ENCODE peak calls at places on chromosomes 6 and 20, in nine cellular contexts. One of them, this sample, is unnamed.

GRCh38 chr6:53608386-53608785 is 57.2 kb downstream of the KLHL31 start:
- DNase-seq in naive thymus-derived CD4-positive, alpha-beta T cell: no peak
- DNase-seq in activated CD8-positive, alpha-beta T cell treated with anti-CD3 and anti-CD28 coated beads, Interleukin-2, amount 10 ng/mL, durations not matched to agents 7 days and 5 days: no peak
- DNase-seq in M059J: no peak
- DNase-seq in nephron progenitor cell: no peak
- DNase-seq in NCI-H1417: no peak
- DNase-seq in spleen: no peak
- DNase-seq in effector CD4-positive, alpha-beta T cell: no peak
- DNase-seq in upper lobe of right lung: no peak
- DNase-seq in this sample: no peak

GRCh38 chr20:19378057-19378456 is 165.6 kb downstream of the SLC24A3 start:
- DNase-seq in naive thymus-derived CD4-positive, alpha-beta T cell: no peak
- DNase-seq in activated CD8-positive, alpha-beta T cell treated with anti-CD3 and anti-CD28 coated beads, Interleukin-2, amount 10 ng/mL, durations not matched to agents 7 days and 5 days: no peak
- DNase-seq in M059J: no peak
- DNase-seq in nephron progenitor cell: no peak
- DNase-seq in NCI-H1417: no peak
- DNase-seq in spleen: no peak
- DNase-seq in effector CD4-positive, alpha-beta T cell: no peak
- DNase-seq in upper lobe of right lung: no peak
- DNase-seq in this sample: no peak

GRCh38 chr6:36245572-36246031 is 24.3 kb upstream of the PNPLA1 start:
- DNase-seq in naive thymus-derived CD4-positive, alpha-beta T cell: no peak
- DNase-seq in activated CD8-positive, alpha-beta T cell treated with anti-CD3 and anti-CD28 coated beads, Interleukin-2, amount 10 ng/mL, durations not matched to agents 7 days and 5 days: peak
- DNase-seq in M059J: no peak
- DNase-seq in nephron progenitor cell: no peak
- DNase-seq in NCI-H1417: no peak
- DNase-seq in spleen: no peak
- DNase-seq in effector CD4-positive, alpha-beta T cell: no peak
- DNase-seq in upper lobe of right lung: no peak
- DNase-seq in this sample: no peak

GRCh38 chr6:17914651-17915050 is 72.8 kb downstream of the KIF13A start:
- DNase-seq in naive thymus-derived CD4-positive, alpha-beta T cell: no peak
- DNase-seq in activated CD8-positive, alpha-beta T cell treated with anti-CD3 and anti-CD28 coated beads, Interleukin-2, amount 10 ng/mL, durations not matched to agents 7 days and 5 days: no peak
- DNase-seq in M059J: no peak
- DNase-seq in nephron progenitor cell: no peak
- DNase-seq in NCI-H1417: no peak
- DNase-seq in spleen: no peak
- DNase-seq in effector CD4-positive, alpha-beta T cell: no peak
- DNase-seq in upper lobe of right lung: no peak
- DNase-seq in this sample: no peak

GRCh38 chr6:158066161-158066781 is 84.6 kb downstream of the SYNJ2 start:
- DNase-seq in naive thymus-derived CD4-positive, alpha-beta T cell: no peak
- DNase-seq in activated CD8-positive, alpha-beta T cell treated with anti-CD3 and anti-CD28 coated beads, Interleukin-2, amount 10 ng/mL, durations not matched to agents 7 days and 5 days: no peak
- DNase-seq in M059J: no peak
- DNase-seq in nephron progenitor cell: no peak
- DNase-seq in NCI-H1417: no peak
- DNase-seq in spleen: no peak
- DNase-seq in effector CD4-positive, alpha-beta T cell: no peak
- DNase-seq in upper lobe of right lung: peak
- DNase-seq in this sample: no peak

GRCh38 chr6:134288538-134289203 is 29.2 kb downstream of the SGK1 start:
- DNase-seq in naive thymus-derived CD4-positive, alpha-beta T cell: no peak
- DNase-seq in activated CD8-positive, alpha-beta T cell treated with anti-CD3 and anti-CD28 coated beads, Interleukin-2, amount 10 ng/mL, durations not matched to agents 7 days and 5 days: no peak
- DNase-seq in M059J: peak
- DNase-seq in nephron progenitor cell: no peak
- DNase-seq in NCI-H1417: no peak
- DNase-seq in spleen: no peak
- DNase-seq in effector CD4-positive, alpha-beta T cell: no peak
- DNase-seq in upper lobe of right lung: no peak
- DNase-seq in this sample: no peak

GRCh38 chr6:144215402-144215931 is 65.2 kb downstream of the STX11 start:
- DNase-seq in naive thymus-derived CD4-positive, alpha-beta T cell: no peak
- DNase-seq in activated CD8-positive, alpha-beta T cell treated with anti-CD3 and anti-CD28 coated beads, Interleukin-2, amount 10 ng/mL, durations not matched to agents 7 days and 5 days: peak
- DNase-seq in M059J: peak
- DNase-seq in nephron progenitor cell: no peak
- DNase-seq in NCI-H1417: no peak
- DNase-seq in spleen: peak
- DNase-seq in effector CD4-positive, alpha-beta T cell: no peak
- DNase-seq in upper lobe of right lung: peak
- DNase-seq in this sample: no peak

GRCh38 chr20:58652606-58653303 is 1.7 kb downstream of the STX16 start:
- DNase-seq in naive thymus-derived CD4-positive, alpha-beta T cell: no peak
- DNase-seq in activated CD8-positive, alpha-beta T cell treated with anti-CD3 and anti-CD28 coated beads, Interleukin-2, amount 10 ng/mL, durations not matched to agents 7 days and 5 days: peak
- DNase-seq in M059J: peak
- DNase-seq in nephron progenitor cell: no peak
- DNase-seq in NCI-H1417: peak
- DNase-seq in spleen: no peak
- DNase-seq in effector CD4-positive, alpha-beta T cell: no peak
- DNase-seq in upper lobe of right lung: no peak
- DNase-seq in this sample: no peak

GRCh38 chr6:29926795-29927427 is 15.4 kb upstream of the HLA-A start:
- DNase-seq in naive thymus-derived CD4-positive, alpha-beta T cell: peak
- DNase-seq in activated CD8-positive, alpha-beta T cell treated with anti-CD3 and anti-CD28 coated beads, Interleukin-2, amount 10 ng/mL, durations not matched to agents 7 days and 5 days: peak
- DNase-seq in M059J: peak
- DNase-seq in nephron progenitor cell: no peak
- DNase-seq in NCI-H1417: no peak
- DNase-seq in spleen: peak
- DNase-seq in effector CD4-positive, alpha-beta T cell: peak
- DNase-seq in upper lobe of right lung: peak
- DNase-seq in this sample: peak

GRCh38 chr6:153117986-153118886 is 12.8 kb downstream of the RGS17 start:
- DNase-seq in naive thymus-derived CD4-positive, alpha-beta T cell: no peak
- DNase-seq in activated CD8-positive, alpha-beta T cell treated with anti-CD3 and anti-CD28 coated beads, Interleukin-2, amount 10 ng/mL, durations not matched to agents 7 days and 5 days: no peak
- DNase-seq in M059J: peak
- DNase-seq in nephron progenitor cell: no peak
- DNase-seq in NCI-H1417: no peak
- DNase-seq in spleen: no peak
- DNase-seq in effector CD4-positive, alpha-beta T cell: no peak
- DNase-seq in upper lobe of right lung: no peak
- DNase-seq in this sample: peak

GRCh38 chr6:112501705-112502104 is 154.6 kb downstream of the RFPL4B start:
- DNase-seq in naive thymus-derived CD4-positive, alpha-beta T cell: no peak
- DNase-seq in activated CD8-positive, alpha-beta T cell treated with anti-CD3 and anti-CD28 coated beads, Interleukin-2, amount 10 ng/mL, durations not matched to agents 7 days and 5 days: no peak
- DNase-seq in M059J: no peak
- DNase-seq in nephron progenitor cell: peak
- DNase-seq in NCI-H1417: peak
- DNase-seq in spleen: no peak
- DNase-seq in effector CD4-positive, alpha-beta T cell: no peak
- DNase-seq in upper lobe of right lung: no peak
- DNase-seq in this sample: no peak

GRCh38 chr6:19454999-19455392 is 382.2 kb upstream of the ID4 start:
- DNase-seq in naive thymus-derived CD4-positive, alpha-beta T cell: no peak
- DNase-seq in activated CD8-positive, alpha-beta T cell treated with anti-CD3 and anti-CD28 coated beads, Interleukin-2, amount 10 ng/mL, durations not matched to agents 7 days and 5 days: no peak
- DNase-seq in M059J: no peak
- DNase-seq in nephron progenitor cell: no peak
- DNase-seq in NCI-H1417: no peak
- DNase-seq in spleen: no peak
- DNase-seq in effector CD4-positive, alpha-beta T cell: no peak
- DNase-seq in upper lobe of right lung: no peak
- DNase-seq in this sample: no peak

GRCh38 chr6:100877851-100878250 is 3.3 kb downstream of the ASCC3 start:
- DNase-seq in naive thymus-derived CD4-positive, alpha-beta T cell: no peak
- DNase-seq in activated CD8-positive, alpha-beta T cell treated with anti-CD3 and anti-CD28 coated beads, Interleukin-2, amount 10 ng/mL, durations not matched to agents 7 days and 5 days: no peak
- DNase-seq in M059J: no peak
- DNase-seq in nephron progenitor cell: no peak
- DNase-seq in NCI-H1417: no peak
- DNase-seq in spleen: no peak
- DNase-seq in effector CD4-positive, alpha-beta T cell: no peak
- DNase-seq in upper lobe of right lung: no peak
- DNase-seq in this sample: no peak

GRCh38 chr6:38443341-38443740 is 196.4 kb downstream of the BTBD9 start:
- DNase-seq in naive thymus-derived CD4-positive, alpha-beta T cell: no peak
- DNase-seq in activated CD8-positive, alpha-beta T cell treated with anti-CD3 and anti-CD28 coated beads, Interleukin-2, amount 10 ng/mL, durations not matched to agents 7 days and 5 days: no peak
- DNase-seq in M059J: no peak
- DNase-seq in nephron progenitor cell: no peak
- DNase-seq in NCI-H1417: peak
- DNase-seq in spleen: no peak
- DNase-seq in effector CD4-positive, alpha-beta T cell: no peak
- DNase-seq in upper lobe of right lung: no peak
- DNase-seq in this sample: no peak

GRCh38 chr6:12327391-12327790 is 37.2 kb downstream of the EDN1 start:
- DNase-seq in naive thymus-derived CD4-positive, alpha-beta T cell: no peak
- DNase-seq in activated CD8-positive, alpha-beta T cell treated with anti-CD3 and anti-CD28 coated beads, Interleukin-2, amount 10 ng/mL, durations not matched to agents 7 days and 5 days: no peak
- DNase-seq in M059J: peak
- DNase-seq in nephron progenitor cell: no peak
- DNase-seq in NCI-H1417: no peak
- DNase-seq in spleen: no peak
- DNase-seq in effector CD4-positive, alpha-beta T cell: no peak
- DNase-seq in upper lobe of right lung: no peak
- DNase-seq in this sample: no peak

GRCh38 chr6:13485303-13485702 is 2.1 kb downstream of the GFOD1 start:
- DNase-seq in naive thymus-derived CD4-positive, alpha-beta T cell: no peak
- DNase-seq in activated CD8-positive, alpha-beta T cell treated with anti-CD3 and anti-CD28 coated beads, Interleukin-2, amount 10 ng/mL, durations not matched to agents 7 days and 5 days: no peak
- DNase-seq in M059J: no peak
- DNase-seq in nephron progenitor cell: no peak
- DNase-seq in NCI-H1417: peak
- DNase-seq in spleen: no peak
- DNase-seq in effector CD4-positive, alpha-beta T cell: no peak
- DNase-seq in upper lobe of right lung: no peak
- DNase-seq in this sample: no peak

GRCh38 chr6:128118401-128118800 is 217.5 kb upstream of the THEMIS start:
- DNase-seq in naive thymus-derived CD4-positive, alpha-beta T cell: no peak
- DNase-seq in activated CD8-positive, alpha-beta T cell treated with anti-CD3 and anti-CD28 coated beads, Interleukin-2, amount 10 ng/mL, durations not matched to agents 7 days and 5 days: no peak
- DNase-seq in M059J: peak
- DNase-seq in nephron progenitor cell: no peak
- DNase-seq in NCI-H1417: no peak
- DNase-seq in spleen: no peak
- DNase-seq in effector CD4-positive, alpha-beta T cell: no peak
- DNase-seq in upper lobe of right lung: no peak
- DNase-seq in this sample: no peak

GRCh38 chr20:47133809-47134456 is 222.6 kb downstream of the ZMYND8 start:
- DNase-seq in naive thymus-derived CD4-positive, alpha-beta T cell: no peak
- DNase-seq in activated CD8-positive, alpha-beta T cell treated with anti-CD3 and anti-CD28 coated beads, Interleukin-2, amount 10 ng/mL, durations not matched to agents 7 days and 5 days: no peak
- DNase-seq in M059J: peak
- DNase-seq in nephron progenitor cell: no peak
- DNase-seq in NCI-H1417: no peak
- DNase-seq in spleen: no peak
- DNase-seq in effector CD4-positive, alpha-beta T cell: no peak
- DNase-seq in upper lobe of right lung: no peak
- DNase-seq in this sample: no peak

GRCh38 chr6:138012682-138013081 is 94.5 kb downstream of the PERP start:
- DNase-seq in naive thymus-derived CD4-positive, alpha-beta T cell: no peak
- DNase-seq in activated CD8-positive, alpha-beta T cell treated with anti-CD3 and anti-CD28 coated beads, Interleukin-2, amount 10 ng/mL, durations not matched to agents 7 days and 5 days: no peak
- DNase-seq in M059J: peak
- DNase-seq in nephron progenitor cell: no peak
- DNase-seq in NCI-H1417: peak
- DNase-seq in spleen: no peak
- DNase-seq in effector CD4-positive, alpha-beta T cell: no peak
- DNase-seq in upper lobe of right lung: no peak
- DNase-seq in this sample: no peak

GRCh38 chr6:139508023-139508422 is 133.6 kb upstream of the CITED2 start:
- DNase-seq in naive thymus-derived CD4-positive, alpha-beta T cell: no peak
- DNase-seq in activated CD8-positive, alpha-beta T cell treated with anti-CD3 and anti-CD28 coated beads, Interleukin-2, amount 10 ng/mL, durations not matched to agents 7 days and 5 days: no peak
- DNase-seq in M059J: no peak
- DNase-seq in nephron progenitor cell: no peak
- DNase-seq in NCI-H1417: no peak
- DNase-seq in spleen: no peak
- DNase-seq in effector CD4-positive, alpha-beta T cell: no peak
- DNase-seq in upper lobe of right lung: no peak
- DNase-seq in this sample: no peak

GRCh38 chr20:11391591-11391990 is 526.1 kb upstream of the BTBD3 start:
- DNase-seq in naive thymus-derived CD4-positive, alpha-beta T cell: no peak
- DNase-seq in activated CD8-positive, alpha-beta T cell treated with anti-CD3 and anti-CD28 coated beads, Interleukin-2, amount 10 ng/mL, durations not matched to agents 7 days and 5 days: no peak
- DNase-seq in M059J: no peak
- DNase-seq in nephron progenitor cell: no peak
- DNase-seq in NCI-H1417: no peak
- DNase-seq in spleen: no peak
- DNase-seq in effector CD4-positive, alpha-beta T cell: no peak
- DNase-seq in upper lobe of right lung: no peak
- DNase-seq in this sample: no peak

GRCh38 chr20:49534314-49534713 is 33.6 kb downstream of the PTGIS start:
- DNase-seq in naive thymus-derived CD4-positive, alpha-beta T cell: peak
- DNase-seq in activated CD8-positive, alpha-beta T cell treated with anti-CD3 and anti-CD28 coated beads, Interleukin-2, amount 10 ng/mL, durations not matched to agents 7 days and 5 days: peak
- DNase-seq in M059J: peak
- DNase-seq in nephron progenitor cell: peak
- DNase-seq in NCI-H1417: peak
- DNase-seq in spleen: no peak
- DNase-seq in effector CD4-positive, alpha-beta T cell: peak
- DNase-seq in upper lobe of right lung: no peak
- DNase-seq in this sample: peak

GRCh38 chr6:56953597-56954388 is 1.1 kb upstream of the BEND6 start:
- DNase-seq in naive thymus-derived CD4-positive, alpha-beta T cell: no peak
- DNase-seq in activated CD8-positive, alpha-beta T cell treated with anti-CD3 and anti-CD28 coated beads, Interleukin-2, amount 10 ng/mL, durations not matched to agents 7 days and 5 days: no peak
- DNase-seq in M059J: peak
- DNase-seq in nephron progenitor cell: no peak
- DNase-seq in NCI-H1417: peak
- DNase-seq in spleen: no peak
- DNase-seq in effector CD4-positive, alpha-beta T cell: no peak
- DNase-seq in upper lobe of right lung: no peak
- DNase-seq in this sample: no peak

GRCh38 chr6:56757585-56757984 is 114.9 kb upstream of the DST start:
- DNase-seq in naive thymus-derived CD4-positive, alpha-beta T cell: no peak
- DNase-seq in activated CD8-positive, alpha-beta T cell treated with anti-CD3 and anti-CD28 coated beads, Interleukin-2, amount 10 ng/mL, durations not matched to agents 7 days and 5 days: no peak
- DNase-seq in M059J: peak
- DNase-seq in nephron progenitor cell: no peak
- DNase-seq in NCI-H1417: no peak
- DNase-seq in spleen: no peak
- DNase-seq in effector CD4-positive, alpha-beta T cell: no peak
- DNase-seq in upper lobe of right lung: no peak
- DNase-seq in this sample: no peak

GRCh38 chr6:147067184-147067583 is 137.0 kb upstream of the STXBP5 start:
- DNase-seq in naive thymus-derived CD4-positive, alpha-beta T cell: no peak
- DNase-seq in activated CD8-positive, alpha-beta T cell treated with anti-CD3 and anti-CD28 coated beads, Interleukin-2, amount 10 ng/mL, durations not matched to agents 7 days and 5 days: no peak
- DNase-seq in M059J: no peak
- DNase-seq in nephron progenitor cell: no peak
- DNase-seq in NCI-H1417: no peak
- DNase-seq in spleen: no peak
- DNase-seq in effector CD4-positive, alpha-beta T cell: no peak
- DNase-seq in upper lobe of right lung: no peak
- DNase-seq in this sample: no peak

GRCh38 chr6:170416959-170417606 is 110.5 kb downstream of the FAM120B start:
- DNase-seq in naive thymus-derived CD4-positive, alpha-beta T cell: no peak
- DNase-seq in activated CD8-positive, alpha-beta T cell treated with anti-CD3 and anti-CD28 coated beads, Interleukin-2, amount 10 ng/mL, durations not matched to agents 7 days and 5 days: no peak
- DNase-seq in M059J: no peak
- DNase-seq in nephron progenitor cell: no peak
- DNase-seq in NCI-H1417: no peak
- DNase-seq in spleen: peak
- DNase-seq in effector CD4-positive, alpha-beta T cell: no peak
- DNase-seq in upper lobe of right lung: peak
- DNase-seq in this sample: no peak

GRCh38 chr6:161226005-161226964 is 47.6 kb downstream of the AGPAT4 start:
- DNase-seq in naive thymus-derived CD4-positive, alpha-beta T cell: no peak
- DNase-seq in activated CD8-positive, alpha-beta T cell treated with anti-CD3 and anti-CD28 coated beads, Interleukin-2, amount 10 ng/mL, durations not matched to agents 7 days and 5 days: peak
- DNase-seq in M059J: no peak
- DNase-seq in nephron progenitor cell: no peak
- DNase-seq in NCI-H1417: no peak
- DNase-seq in spleen: no peak
- DNase-seq in effector CD4-positive, alpha-beta T cell: no peak
- DNase-seq in upper lobe of right lung: no peak
- DNase-seq in this sample: no peak

GRCh38 chr6:158474961-158475343 is 84.9 kb upstream of the TMEM181 start:
- DNase-seq in naive thymus-derived CD4-positive, alpha-beta T cell: no peak
- DNase-seq in activated CD8-positive, alpha-beta T cell treated with anti-CD3 and anti-CD28 coated beads, Interleukin-2, amount 10 ng/mL, durations not matched to agents 7 days and 5 days: no peak
- DNase-seq in M059J: peak
- DNase-seq in nephron progenitor cell: no peak
- DNase-seq in NCI-H1417: peak
- DNase-seq in spleen: no peak
- DNase-seq in effector CD4-positive, alpha-beta T cell: no peak
- DNase-seq in upper lobe of right lung: no peak
- DNase-seq in this sample: no peak

GRCh38 chr6:18302561-18303439 is 38.5 kb upstream of the DEK start:
- DNase-seq in naive thymus-derived CD4-positive, alpha-beta T cell: no peak
- DNase-seq in activated CD8-positive, alpha-beta T cell treated with anti-CD3 and anti-CD28 coated beads, Interleukin-2, amount 10 ng/mL, durations not matched to agents 7 days and 5 days: no peak
- DNase-seq in M059J: peak
- DNase-seq in nephron progenitor cell: no peak
- DNase-seq in NCI-H1417: peak
- DNase-seq in spleen: no peak
- DNase-seq in effector CD4-positive, alpha-beta T cell: no peak
- DNase-seq in upper lobe of right lung: no peak
- DNase-seq in this sample: no peak

This sample was measured in GM18507.